ENCODE peak calls at places on chromosome 12, in six cellular contexts. One of them, this sample, is unnamed.
A peak's percentile ranks its signal among the peaks of the same experiment; 100 is the strongest.

GRCh38 chr12:52395761-52396434 is 10.2 kb downstream of the KRT82 start:
- DNase-seq in HCEC 1CT: no peak
- DNase-seq in SK-N-SH: no peak
- DNase-seq in non-pigmented ciliary epithelial cell: no peak
- DNase-seq in SK-MEL-5: peak; percentile 29
- DNase-seq in globus pallidus: no peak
- DNase-seq in this sample: no peak

GRCh38 chr12:89756100-89756637 is 47.5 kb upstream of the ATP2B1 start:
- DNase-seq in HCEC 1CT: no peak
- DNase-seq in SK-MEL-5: no peak
- DNase-seq in globus pallidus: no peak
- DNase-seq in non-pigmented ciliary epithelial cell: no peak
- DNase-seq in SK-N-SH: no peak
- DNase-seq in this sample: no peak

GRCh38 chr12:124967016-124967739 is 21.8 kb downstream of the DHX37 start:
- DNase-seq in SK-N-SH: no peak
- DNase-seq in HCEC 1CT: no peak
- DNase-seq in globus pallidus: no peak
- DNase-seq in non-pigmented ciliary epithelial cell: no peak
- DNase-seq in SK-MEL-5: no peak
- DNase-seq in this sample: no peak

GRCh38 chr12:100229036-100229635 is 28.5 kb downstream of the ACTR6 start:
- DNase-seq in non-pigmented ciliary epithelial cell: no peak
- DNase-seq in SK-MEL-5: peak; percentile 65
- DNase-seq in HCEC 1CT: peak; percentile 34
- DNase-seq in globus pallidus: no peak
- DNase-seq in SK-N-SH: no peak
- DNase-seq in this sample: no peak

GRCh38 chr12:11959117-11959823 is 111.5 kb upstream of the BCL2L14 start:
- DNase-seq in globus pallidus: no peak
- DNase-seq in non-pigmented ciliary epithelial cell: no peak
- DNase-seq in SK-N-SH: no peak
- DNase-seq in HCEC 1CT: no peak
- DNase-seq in SK-MEL-5: no peak
- DNase-seq in this sample: no peak

GRCh38 chr12:113043240-113043639 is 13.3 kb upstream of the DTX1 start:
- DNase-seq in HCEC 1CT: no peak
- DNase-seq in SK-N-SH: no peak
- DNase-seq in globus pallidus: no peak
- DNase-seq in SK-MEL-5: no peak
- DNase-seq in non-pigmented ciliary epithelial cell: no peak
- DNase-seq in this sample: no peak

GRCh38 chr12:56146492-56147460 is 5.6 kb upstream of the MYL6B start:
- DNase-seq in HCEC 1CT: no peak
- DNase-seq in SK-N-SH: no peak
- DNase-seq in globus pallidus: no peak
- DNase-seq in SK-MEL-5: no peak
- DNase-seq in non-pigmented ciliary epithelial cell: no peak
- DNase-seq in this sample: no peak

GRCh38 chr12:117857632-117858274 is 111.0 kb downstream of the KSR2 start:
- DNase-seq in globus pallidus: no peak
- DNase-seq in non-pigmented ciliary epithelial cell: no peak
- DNase-seq in SK-N-SH: peak; percentile 71
- DNase-seq in SK-MEL-5: peak; percentile 81
- DNase-seq in HCEC 1CT: peak; percentile 42
- DNase-seq in this sample: peak; percentile 23

GRCh38 chr12:115412821-115413220 is 728.8 kb upstream of the TBX3 start:
- DNase-seq in globus pallidus: no peak
- DNase-seq in SK-N-SH: no peak
- DNase-seq in HCEC 1CT: no peak
- DNase-seq in non-pigmented ciliary epithelial cell: no peak
- DNase-seq in SK-MEL-5: no peak
- DNase-seq in this sample: no peak

GRCh38 chr12:117686911-117687377 is 281.8 kb downstream of the KSR2 start:
- DNase-seq in SK-N-SH: peak; percentile 23
- DNase-seq in HCEC 1CT: peak; percentile 23
- DNase-seq in non-pigmented ciliary epithelial cell: peak; percentile 55
- DNase-seq in SK-MEL-5: no peak
- DNase-seq in globus pallidus: no peak
- DNase-seq in this sample: no peak

GRCh38 chr12:26402648-26403047 is 207.3 kb downstream of the SSPN start:
- DNase-seq in globus pallidus: no peak
- DNase-seq in SK-MEL-5: peak; percentile 9
- DNase-seq in non-pigmented ciliary epithelial cell: no peak
- DNase-seq in HCEC 1CT: no peak
- DNase-seq in SK-N-SH: no peak
- DNase-seq in this sample: no peak

GRCh38 chr12:124832856-124833255 is 30.8 kb downstream of the SCARB1 start:
- DNase-seq in SK-N-SH: no peak
- DNase-seq in HCEC 1CT: no peak
- DNase-seq in SK-MEL-5: no peak
- DNase-seq in non-pigmented ciliary epithelial cell: no peak
- DNase-seq in globus pallidus: no peak
- DNase-seq in this sample: no peak

GRCh38 chr12:116125981-116126566 is 151.4 kb downstream of the MED13L start:
- DNase-seq in SK-N-SH: no peak
- DNase-seq in SK-MEL-5: peak; percentile 52
- DNase-seq in non-pigmented ciliary epithelial cell: no peak
- DNase-seq in HCEC 1CT: peak; percentile 18
- DNase-seq in globus pallidus: no peak
- DNase-seq in this sample: no peak

GRCh38 chr12:104378427-104378826 is 74.9 kb downstream of the EID3 start:
- DNase-seq in SK-MEL-5: no peak
- DNase-seq in SK-N-SH: no peak
- DNase-seq in non-pigmented ciliary epithelial cell: no peak
- DNase-seq in globus pallidus: no peak
- DNase-seq in HCEC 1CT: no peak
- DNase-seq in this sample: no peak

GRCh38 chr12:49108958-49109404 is 1.7 kb downstream of the LMBR1L start:
- DNase-seq in non-pigmented ciliary epithelial cell: no peak
- DNase-seq in HCEC 1CT: peak; percentile 44
- DNase-seq in SK-MEL-5: peak; percentile 46
- DNase-seq in globus pallidus: no peak
- DNase-seq in SK-N-SH: no peak
- DNase-seq in this sample: no peak

GRCh38 chr12:68609955-68610434 is 704 bp upstream of the RAP1B start:
- DNase-seq in SK-MEL-5: peak; percentile 22
- DNase-seq in globus pallidus: no peak
- DNase-seq in SK-N-SH: peak; percentile 13
- DNase-seq in HCEC 1CT: peak; percentile 15
- DNase-seq in non-pigmented ciliary epithelial cell: no peak
- DNase-seq in this sample: no peak

GRCh38 chr12:27807063-27807703 is 27.1 kb upstream of the MANSC4 start:
- DNase-seq in globus pallidus: no peak
- DNase-seq in SK-MEL-5: no peak
- DNase-seq in SK-N-SH: no peak
- DNase-seq in non-pigmented ciliary epithelial cell: no peak
- DNase-seq in HCEC 1CT: no peak
- DNase-seq in this sample: no peak

GRCh38 chr12:100718212-100718611 is 76.4 kb upstream of the ANO4 start:
- DNase-seq in globus pallidus: no peak
- DNase-seq in non-pigmented ciliary epithelial cell: no peak
- DNase-seq in HCEC 1CT: peak; percentile 70
- DNase-seq in SK-N-SH: no peak
- DNase-seq in SK-MEL-5: no peak
- DNase-seq in this sample: no peak

GRCh38 chr12:122593910-122594309 is 66.9 kb downstream of the KNTC1 start:
- DNase-seq in globus pallidus: no peak
- DNase-seq in non-pigmented ciliary epithelial cell: no peak
- DNase-seq in SK-MEL-5: no peak
- DNase-seq in HCEC 1CT: no peak
- DNase-seq in SK-N-SH: no peak
- DNase-seq in this sample: no peak

GRCh38 chr12:87995581-87996178 is 33.5 kb downstream of the C12orf50 start:
- DNase-seq in SK-N-SH: peak; percentile 49
- DNase-seq in SK-MEL-5: peak; percentile 86
- DNase-seq in HCEC 1CT: peak; percentile 71
- DNase-seq in non-pigmented ciliary epithelial cell: peak; percentile 53
- DNase-seq in globus pallidus: peak; percentile 64
- DNase-seq in this sample: peak; percentile 67

GRCh38 chr12:125070117-125070516 is 4.9 kb downstream of the AACS start:
- DNase-seq in SK-N-SH: peak; percentile 52
- DNase-seq in non-pigmented ciliary epithelial cell: no peak
- DNase-seq in HCEC 1CT: no peak
- DNase-seq in SK-MEL-5: peak; percentile 53
- DNase-seq in globus pallidus: peak; percentile 46
- DNase-seq in this sample: no peak

GRCh38 chr12:3311027-3311402 is 180.0 kb upstream of the PRMT8 start:
- DNase-seq in SK-N-SH: no peak
- DNase-seq in non-pigmented ciliary epithelial cell: no peak
- DNase-seq in HCEC 1CT: no peak
- DNase-seq in globus pallidus: no peak
- DNase-seq in SK-MEL-5: no peak
- DNase-seq in this sample: no peak

GRCh38 chr12:120674172-120674571 is 12.8 kb upstream of the MLEC start:
- DNase-seq in HCEC 1CT: no peak
- DNase-seq in SK-MEL-5: no peak
- DNase-seq in globus pallidus: no peak
- DNase-seq in non-pigmented ciliary epithelial cell: no peak
- DNase-seq in SK-N-SH: no peak
- DNase-seq in this sample: no peak

GRCh38 chr12:42468341-42468821 is 121.2 kb downstream of the PRICKLE1 start:
- DNase-seq in SK-MEL-5: no peak
- DNase-seq in non-pigmented ciliary epithelial cell: no peak
- DNase-seq in globus pallidus: no peak
- DNase-seq in SK-N-SH: no peak
- DNase-seq in HCEC 1CT: no peak
- DNase-seq in this sample: no peak

GRCh38 chr12:55930771-55931316 is at the start of gene DGKA:
- DNase-seq in SK-N-SH: peak; percentile 74
- DNase-seq in non-pigmented ciliary epithelial cell: peak; percentile 48
- DNase-seq in HCEC 1CT: peak; percentile 78
- DNase-seq in SK-MEL-5: peak; percentile 80
- DNase-seq in globus pallidus: no peak
- DNase-seq in this sample: peak; percentile 82

GRCh38 chr12:68080577-68080976 is 79.0 kb downstream of the IFNG start:
- DNase-seq in globus pallidus: no peak
- DNase-seq in SK-N-SH: no peak
- DNase-seq in SK-MEL-5: no peak
- DNase-seq in HCEC 1CT: no peak
- DNase-seq in non-pigmented ciliary epithelial cell: no peak
- DNase-seq in this sample: no peak

GRCh38 chr12:117321572-117321971 is 39.9 kb downstream of the NOS1 start:
- DNase-seq in non-pigmented ciliary epithelial cell: no peak
- DNase-seq in globus pallidus: no peak
- DNase-seq in HCEC 1CT: no peak
- DNase-seq in SK-MEL-5: no peak
- DNase-seq in SK-N-SH: no peak
- DNase-seq in this sample: no peak